ENCODE peak calls at places on chromosome 16, in nine cellular contexts. V is erythroblast, Y is body of pancreas, A is sigmoid colon, O is lower leg skin, M is IMR-90, X is transverse colon, P is HCT116, C is A549. U is an unnamed sample.

GRCh38 chr16:69522732-69523404 is 42.9 kb upstream of the NFAT5 start:
- DNase-seq in V (peak; percentile 21), Y (no peak), A (no peak), O (no peak), M (no peak), X (no peak), P (peak; percentile 90), C (peak; percentile 76), U (no peak)

GRCh38 chr16:81190667-81191066 is 47.8 kb upstream of the BCO1 start:
- DNase-seq in V (no peak), Y (no peak), A (no peak), O (no peak), M (peak; percentile 62), X (no peak), P (no peak), C (peak; percentile 52), U (no peak)

GRCh38 chr16:56866955-56867830 is 2.2 kb downstream of the SLC12A3 start:
- DNase-seq in V (peak; percentile 65), Y (peak; percentile 66), A (no peak), O (peak; percentile 43), M (peak; percentile 67), X (peak; percentile 37), P (peak; percentile 43), C (peak; percentile 60), U (peak; percentile 54)

GRCh38 chr16:77896357-77896972 is 108.1 kb downstream of the VAT1L start:
- DNase-seq in V (no peak), Y (no peak), A (no peak), O (no peak), M (no peak), X (no peak), P (no peak), C (no peak), U (no peak)

GRCh38 chr16:66512589-66513404 is 37.1 kb downstream of the TK2 start:
- DNase-seq in V (no peak), Y (no peak), A (peak; percentile 63), O (no peak), M (no peak), X (no peak), P (no peak), C (peak; percentile 86), U (no peak)

GRCh38 chr16:62079236-62079635 is 43.0 kb upstream of the CDH8 start:
- DNase-seq in V (no peak), Y (no peak), A (no peak), O (no peak), M (no peak), X (no peak), P (no peak), C (no peak), U (no peak)

GRCh38 chr16:86403056-86403455 is 107.3 kb upstream of the FOXF1 start:
- DNase-seq in V (no peak), Y (no peak), A (no peak), O (no peak), M (no peak), X (no peak), P (no peak), C (no peak), U (no peak)

GRCh38 chr16:74480150-74481029 is 59.1 kb upstream of the CLEC18B start:
- DNase-seq in V (no peak), Y (peak; percentile 10), A (no peak), O (peak; percentile 78), M (no peak), X (peak; percentile 86), P (peak; percentile 71), C (peak; percentile 89), U (peak; percentile 53)

GRCh38 chr16:57624044-57624688 is 4.3 kb upstream of the ADGRG1 start:
- DNase-seq in V (no peak), Y (no peak), A (no peak), O (no peak), M (peak; percentile 42), X (no peak), P (no peak), C (peak; percentile 54), U (no peak)

GRCh38 chr16:70331588-70332358 is 14.9 kb upstream of the DDX19A start:
- DNase-seq in V (peak; percentile 41), Y (no peak), A (no peak), O (no peak), M (no peak), X (no peak), P (no peak), C (no peak), U (no peak)

GRCh38 chr16:6018848-6019489 is 921.4 kb upstream of the EEF2KMT start:
- DNase-seq in V (no peak), Y (no peak), A (no peak), O (no peak), M (no peak), X (no peak), P (no peak), C (no peak), U (no peak)

DNA sequence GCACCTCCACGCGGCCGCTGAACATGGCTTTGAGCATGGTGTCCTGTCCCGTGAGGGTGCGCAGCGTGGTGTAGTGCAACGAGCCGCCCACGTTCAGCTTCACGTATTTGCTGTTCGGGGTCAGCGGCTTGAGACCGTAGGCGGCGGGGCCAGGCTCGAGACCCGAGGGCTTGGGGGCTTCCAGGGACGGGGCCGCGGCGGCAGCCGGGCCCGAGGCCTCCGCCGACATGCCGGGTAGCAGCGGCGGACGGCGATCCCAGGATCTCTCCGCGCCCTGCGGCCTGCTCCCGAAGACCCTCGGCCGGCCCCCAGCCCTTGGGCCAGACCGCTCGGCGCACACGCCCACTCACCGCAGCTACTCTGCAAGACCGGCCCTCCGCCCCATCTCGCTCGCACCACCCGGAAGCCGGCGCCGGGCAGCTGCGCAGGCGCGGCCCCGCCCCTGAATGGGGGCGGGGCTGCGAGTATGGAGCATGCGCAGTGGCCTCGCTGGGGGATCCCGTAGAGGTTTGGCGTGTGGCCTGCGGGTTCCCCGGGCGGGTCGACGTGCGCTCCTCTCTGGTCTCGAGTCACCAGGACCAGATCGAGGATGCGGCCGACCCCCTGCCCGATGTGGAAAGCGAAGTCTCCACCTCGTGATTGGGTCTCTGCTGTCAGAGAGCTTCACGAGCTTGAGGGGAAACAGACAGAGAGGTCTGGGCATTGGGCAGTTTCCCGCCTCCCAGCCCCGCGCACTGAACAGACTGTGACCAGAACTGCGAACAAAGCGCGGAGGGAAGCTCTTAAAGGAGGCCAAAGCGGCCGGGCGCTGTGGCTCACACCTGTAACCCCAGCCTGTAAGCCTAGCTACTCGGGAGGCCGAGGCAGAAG is at the start of gene KCTD13:
- DNase-seq in V (peak; percentile 95), Y (peak; percentile 87), A (peak; percentile 91), O (peak; percentile 71), M (peak; percentile 73), X (peak; percentile 89), P (peak; percentile 48), C (peak; percentile 77), U (peak; percentile 94)
- TF ChIP-seq POLR2A in V (peak; percentile 91), Y (peak; percentile 58), A (peak; percentile 81), O (no peak), M (peak; percentile 67), X (peak; percentile 86), P (peak; percentile 86), C (peak; percentile 96), U (peak; percentile 92)

GRCh38 chr16:11851301-11852091 is at the start of gene RSL1D1:
- DNase-seq in V (peak; percentile 98), Y (peak; percentile 91), A (peak; percentile 96), O (peak; percentile 90), M (peak; percentile 91), X (peak; percentile 94), P (peak; percentile 84), C (peak; percentile 95), U (peak; percentile 92)
- TF ChIP-seq POLR2A in V (peak; percentile 94), Y (peak; percentile 51), A (peak; percentile 87), O (no peak), M (peak; percentile 86), X (peak; percentile 82), P (peak; percentile 87), C (peak; percentile 93), U (peak; percentile 91)

GRCh38 chr16:27437946-27438345 is 36.0 kb downstream of the IL21R start:
- DNase-seq in V (no peak), Y (no peak), A (peak; percentile 30), O (no peak), M (no peak), X (no peak), P (no peak), C (no peak), U (no peak)
- TF ChIP-seq POLR2A in V (no peak), Y (no peak), A (no peak), O (no peak), M (no peak), X (no peak), P (no peak), C (no peak), U (no peak)

GRCh38 chr16:73047536-73048291 is at the start of gene ZFHX3:
- DNase-seq in V (peak; percentile 43), Y (peak; percentile 88), A (peak; percentile 90), O (peak; percentile 76), M (peak; percentile 49), X (peak; percentile 79), P (no peak), C (peak; percentile 73), U (no peak)
- TF ChIP-seq POLR2A in V (no peak), Y (peak; percentile 61), A (no peak), O (no peak), M (no peak), X (peak; percentile 44), P (no peak), C (no peak), U (peak; percentile 11)

GRCh38 chr16:17617021-17617420 is 146.3 kb upstream of the XYLT1 start:
- DNase-seq in V (no peak), Y (no peak), A (no peak), O (no peak), M (no peak), X (no peak), P (no peak), C (no peak), U (no peak)
- TF ChIP-seq POLR2A in V (no peak), Y (no peak), A (no peak), O (no peak), M (no peak), X (no peak), P (no peak), C (no peak), U (no peak)

DNA sequence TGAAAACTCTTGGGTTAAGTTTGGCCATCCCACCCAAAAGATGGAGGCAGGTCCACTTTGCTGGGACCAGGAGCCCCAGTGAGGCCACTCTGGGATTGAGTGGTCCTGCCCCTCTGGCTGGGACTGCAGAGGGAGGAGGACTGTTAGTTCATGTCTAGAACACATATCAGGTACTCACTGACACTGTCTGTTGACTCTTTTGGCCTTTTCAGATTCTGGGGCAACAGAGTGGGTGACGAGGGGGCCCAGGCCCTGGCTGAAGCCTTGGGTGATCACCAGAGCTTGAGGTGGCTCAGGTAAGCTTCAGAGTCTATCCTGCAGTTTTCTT is 19.5 kb upstream of the CYLD start:
- DNase-seq in V (no peak), Y (no peak), A (peak; percentile 29), O (no peak), M (no peak), X (no peak), P (no peak), C (no peak), U (no peak)
- TF ChIP-seq POLR2A in V (no peak), Y (no peak), A (no peak), O (no peak), M (no peak), X (no peak), P (no peak), C (no peak), U (no peak)

DNA sequence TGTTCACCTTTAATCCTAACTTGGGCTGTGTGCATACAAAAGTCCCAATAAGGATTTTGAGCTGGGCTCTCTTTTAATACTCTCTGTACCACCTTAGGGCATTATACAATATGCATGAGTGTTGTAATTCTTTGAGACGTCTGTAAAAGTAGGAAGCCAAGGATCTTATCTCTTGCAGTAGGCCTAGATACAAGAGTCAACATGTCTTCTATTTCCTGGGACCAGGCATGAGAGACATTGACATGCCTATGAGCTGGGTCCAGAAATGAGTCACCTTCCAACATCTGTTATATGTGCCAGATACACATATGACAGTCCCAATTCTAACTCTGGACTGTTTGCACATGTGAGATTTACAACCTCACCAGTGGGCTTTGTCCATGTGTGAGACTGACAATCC is 1911.2 kb downstream of the TP53TG3F start:
- DNase-seq in V (no peak), Y (no peak), A (no peak), O (no peak), M (no peak), X (no peak), P (no peak), C (no peak), U (no peak)
- TF ChIP-seq POLR2A in V (no peak), Y (no peak), A (no peak), O (no peak), M (no peak), X (no peak), P (no peak), C (no peak), U (no peak)